ENCODE peak calls at places on chromosomes 1 and 21, in ten cellular contexts. One of them, this sample, is unnamed.

GRCh38 chr1:15141933-15142647 is 11.5 kb upstream of the TMEM51 start:
- DNase-seq in GM06990: no peak
- DNase-seq in esophagus muscularis mucosa: no peak
- DNase-seq in Peyer's patch: no peak
- DNase-seq in aorta: no peak
- DNase-seq in lower leg skin: no peak
- DNase-seq in dorsolateral prefrontal cortex: no peak
- DNase-seq in cardiac muscle cell: no peak
- DNase-seq in DND-41: no peak
- DNase-seq in psoas muscle: no peak
- DNase-seq in this sample: no peak

GRCh38 chr1:232709339-232709738 is 79.4 kb upstream of the SIPA1L2 start:
- DNase-seq in aorta: no peak
- DNase-seq in lower leg skin: no peak
- DNase-seq in dorsolateral prefrontal cortex: no peak
- DNase-seq in cardiac muscle cell: no peak
- DNase-seq in esophagus muscularis mucosa: no peak
- DNase-seq in GM06990: no peak
- DNase-seq in Peyer's patch: no peak
- DNase-seq in psoas muscle: no peak
- DNase-seq in DND-41: no peak
- DNase-seq in this sample: no peak

GRCh38 chr1:68975534-68975933 is 478.7 kb upstream of the DEPDC1 start:
- DNase-seq in DND-41: no peak
- DNase-seq in GM06990: no peak
- DNase-seq in lower leg skin: no peak
- DNase-seq in Peyer's patch: no peak
- DNase-seq in aorta: no peak
- DNase-seq in psoas muscle: no peak
- DNase-seq in esophagus muscularis mucosa: no peak
- DNase-seq in dorsolateral prefrontal cortex: no peak
- DNase-seq in cardiac muscle cell: no peak
- DNase-seq in this sample: no peak

GRCh38 chr1:223667484-223668182 is 2.1 kb upstream of the CAPN8 start:
- DNase-seq in Peyer's patch: no peak
- DNase-seq in GM06990: no peak
- DNase-seq in esophagus muscularis mucosa: no peak
- DNase-seq in DND-41: no peak
- DNase-seq in cardiac muscle cell: no peak
- DNase-seq in psoas muscle: no peak
- DNase-seq in aorta: no peak
- DNase-seq in lower leg skin: no peak
- DNase-seq in dorsolateral prefrontal cortex: no peak
- DNase-seq in this sample: no peak

GRCh38 chr1:150528196-150528595 is 12.6 kb downstream of the FALEC start:
- DNase-seq in aorta: no peak
- DNase-seq in Peyer's patch: no peak
- DNase-seq in cardiac muscle cell: no peak
- DNase-seq in dorsolateral prefrontal cortex: no peak
- DNase-seq in GM06990: no peak
- DNase-seq in DND-41: no peak
- DNase-seq in psoas muscle: no peak
- DNase-seq in lower leg skin: no peak
- DNase-seq in esophagus muscularis mucosa: no peak
- DNase-seq in this sample: no peak

GRCh38 chr1:28058168-28058567 is 30.2 kb downstream of the EYA3 start:
- DNase-seq in DND-41: no peak
- DNase-seq in GM06990: no peak
- DNase-seq in lower leg skin: no peak
- DNase-seq in aorta: no peak
- DNase-seq in cardiac muscle cell: no peak
- DNase-seq in esophagus muscularis mucosa: no peak
- DNase-seq in Peyer's patch: no peak
- DNase-seq in psoas muscle: no peak
- DNase-seq in dorsolateral prefrontal cortex: no peak
- DNase-seq in this sample: no peak

GRCh38 chr1:38525343-38525948 is 334.1 kb downstream of the RRAGC start:
- DNase-seq in esophagus muscularis mucosa: no peak
- DNase-seq in cardiac muscle cell: no peak
- DNase-seq in GM06990: no peak
- DNase-seq in lower leg skin: no peak
- DNase-seq in dorsolateral prefrontal cortex: no peak
- DNase-seq in DND-41: no peak
- DNase-seq in Peyer's patch: no peak
- DNase-seq in psoas muscle: no peak
- DNase-seq in aorta: no peak
- DNase-seq in this sample: no peak

GRCh38 chr1:55381983-55382382 is 166.8 kb upstream of the USP24 start:
- DNase-seq in psoas muscle: no peak
- DNase-seq in cardiac muscle cell: no peak
- DNase-seq in lower leg skin: no peak
- DNase-seq in dorsolateral prefrontal cortex: no peak
- DNase-seq in Peyer's patch: no peak
- DNase-seq in GM06990: no peak
- DNase-seq in aorta: no peak
- DNase-seq in esophagus muscularis mucosa: peak
- DNase-seq in DND-41: no peak
- DNase-seq in this sample: no peak

GRCh38 chr1:26289158-26290059 is 9.5 kb downstream of the SH3BGRL3 start:
- DNase-seq in lower leg skin: no peak
- DNase-seq in DND-41: peak
- DNase-seq in aorta: no peak
- DNase-seq in cardiac muscle cell: no peak
- DNase-seq in dorsolateral prefrontal cortex: peak
- DNase-seq in esophagus muscularis mucosa: no peak
- DNase-seq in psoas muscle: peak
- DNase-seq in GM06990: peak
- DNase-seq in Peyer's patch: peak
- DNase-seq in this sample: no peak

GRCh38 chr1:6198646-6199297 is 623 bp downstream of the RPL22 start:
- DNase-seq in Peyer's patch: no peak
- DNase-seq in esophagus muscularis mucosa: no peak
- DNase-seq in aorta: no peak
- DNase-seq in cardiac muscle cell: no peak
- DNase-seq in DND-41: peak
- DNase-seq in GM06990: no peak
- DNase-seq in psoas muscle: no peak
- DNase-seq in lower leg skin: no peak
- DNase-seq in dorsolateral prefrontal cortex: no peak
- DNase-seq in this sample: no peak

GRCh38 chr1:3911521-3911845 is 11.4 kb upstream of the C1orf174 start:
- DNase-seq in dorsolateral prefrontal cortex: no peak
- DNase-seq in Peyer's patch: no peak
- DNase-seq in psoas muscle: no peak
- DNase-seq in lower leg skin: no peak
- DNase-seq in cardiac muscle cell: no peak
- DNase-seq in esophagus muscularis mucosa: no peak
- DNase-seq in aorta: no peak
- DNase-seq in GM06990: no peak
- DNase-seq in DND-41: no peak
- DNase-seq in this sample: no peak

GRCh38 chr21:41207401-41208388 is 39.7 kb downstream of the BACE2 start:
- DNase-seq in Peyer's patch: no peak
- DNase-seq in esophagus muscularis mucosa: no peak
- DNase-seq in dorsolateral prefrontal cortex: peak
- DNase-seq in psoas muscle: peak
- DNase-seq in GM06990: no peak
- DNase-seq in lower leg skin: no peak
- DNase-seq in aorta: peak
- DNase-seq in DND-41: no peak
- DNase-seq in cardiac muscle cell: peak
- DNase-seq in this sample: no peak

DNA sequence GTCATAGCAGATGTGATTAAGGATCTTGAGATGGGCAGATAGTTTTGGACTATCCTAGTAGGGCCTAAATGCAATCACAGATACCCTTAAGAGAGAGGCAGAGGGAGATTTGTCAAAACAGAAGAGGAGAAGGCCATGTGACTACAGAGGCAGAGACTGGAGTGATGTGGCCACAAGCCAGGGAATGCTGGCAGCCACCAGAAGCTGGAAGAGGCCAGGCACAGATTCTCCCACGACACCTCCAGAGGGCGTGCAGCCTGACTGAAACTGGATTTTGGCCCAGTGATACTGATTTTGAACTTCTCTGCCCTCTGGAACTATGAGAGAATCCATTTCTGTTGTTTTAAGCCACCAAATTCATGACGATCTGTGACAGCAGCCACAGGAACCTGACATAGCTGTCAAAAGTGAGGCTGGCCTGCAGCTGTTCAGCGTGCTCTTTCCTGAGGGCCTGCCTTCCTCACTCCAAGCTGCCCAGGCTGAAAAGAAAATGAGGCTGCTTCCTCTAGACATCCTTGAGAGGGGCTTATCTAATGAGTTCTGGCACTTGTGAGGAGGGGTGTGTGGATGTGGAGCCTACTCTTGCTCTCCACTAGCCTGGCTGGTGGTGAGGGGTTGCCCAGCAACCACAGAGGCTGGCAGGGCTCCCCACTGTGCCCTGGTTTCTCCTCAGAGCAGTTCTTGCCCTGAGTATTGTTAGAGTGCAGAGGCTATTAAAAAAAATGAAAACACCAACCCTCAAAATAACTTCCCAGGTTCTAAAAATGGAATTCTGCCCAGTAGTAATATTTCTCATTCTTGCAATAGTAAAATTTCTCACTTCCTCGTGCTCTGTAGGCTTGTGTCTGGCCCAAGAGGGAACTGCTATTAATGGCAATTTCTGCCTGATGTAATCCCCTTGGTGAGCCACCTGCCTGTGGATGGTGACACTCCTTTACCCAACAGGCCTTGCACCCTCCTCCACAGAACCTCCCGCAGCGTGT is 52.4 kb upstream of the EPS8L3 start:
- DNase-seq in DND-41: peak
- DNase-seq in dorsolateral prefrontal cortex: no peak
- DNase-seq in GM06990: peak
- DNase-seq in cardiac muscle cell: no peak
- DNase-seq in psoas muscle: no peak
- DNase-seq in aorta: no peak
- DNase-seq in Peyer's patch: no peak
- DNase-seq in esophagus muscularis mucosa: no peak
- DNase-seq in lower leg skin: peak
- DNase-seq in this sample: no peak
- H3K4me3 ChIP-seq in DND-41: no peak
- H3K4me3 ChIP-seq in dorsolateral prefrontal cortex: no peak
- H3K4me3 ChIP-seq in GM06990: no peak
- H3K4me3 ChIP-seq in cardiac muscle cell: no peak
- H3K4me3 ChIP-seq in psoas muscle: no peak
- H3K4me3 ChIP-seq in aorta: no peak
- H3K4me3 ChIP-seq in Peyer's patch: no peak
- H3K4me3 ChIP-seq in esophagus muscularis mucosa: no peak
- H3K4me3 ChIP-seq in lower leg skin: no peak
- H3K4me3 ChIP-seq in this sample: no peak

DNA sequence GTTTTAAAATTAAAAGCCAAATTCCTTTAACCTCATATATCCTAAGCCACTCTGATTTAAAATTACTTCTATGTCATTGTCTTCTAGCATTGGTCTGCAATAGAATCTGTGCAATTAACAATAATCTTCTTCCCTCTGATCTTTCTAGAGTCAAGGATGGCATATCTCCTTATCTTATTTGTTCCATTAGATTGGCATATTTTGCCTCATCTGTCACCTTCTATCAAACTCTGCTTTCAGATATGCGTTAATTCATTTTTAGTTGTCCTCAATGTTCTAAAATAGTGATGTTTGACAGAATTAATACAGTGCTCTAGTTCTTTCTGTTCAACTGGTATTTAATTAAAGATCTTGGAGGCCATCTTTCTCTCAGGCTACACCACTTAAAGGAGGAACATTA is 3.1 kb downstream of the NRIP1 start:
- DNase-seq in dorsolateral prefrontal cortex: no peak
- DNase-seq in GM06990: no peak
- DNase-seq in lower leg skin: no peak
- DNase-seq in DND-41: no peak
- DNase-seq in esophagus muscularis mucosa: no peak
- DNase-seq in Peyer's patch: no peak
- DNase-seq in cardiac muscle cell: no peak
- DNase-seq in psoas muscle: no peak
- DNase-seq in aorta: no peak
- DNase-seq in this sample: no peak
- H3K4me3 ChIP-seq in dorsolateral prefrontal cortex: no peak
- H3K4me3 ChIP-seq in GM06990: no peak
- H3K4me3 ChIP-seq in lower leg skin: no peak
- H3K4me3 ChIP-seq in DND-41: no peak
- H3K4me3 ChIP-seq in esophagus muscularis mucosa: no peak
- H3K4me3 ChIP-seq in Peyer's patch: peak
- H3K4me3 ChIP-seq in cardiac muscle cell: no peak
- H3K4me3 ChIP-seq in psoas muscle: peak
- H3K4me3 ChIP-seq in aorta: no peak
- H3K4me3 ChIP-seq in this sample: no peak

GRCh38 chr1:236144446-236145150 is 2.3 kb downstream of the GPR137B start:
- DNase-seq in GM06990: no peak
- DNase-seq in esophagus muscularis mucosa: no peak
- DNase-seq in psoas muscle: no peak
- DNase-seq in Peyer's patch: no peak
- DNase-seq in DND-41: no peak
- DNase-seq in lower leg skin: no peak
- DNase-seq in aorta: no peak
- DNase-seq in cardiac muscle cell: no peak
- DNase-seq in dorsolateral prefrontal cortex: no peak
- DNase-seq in this sample: no peak
- H3K4me3 ChIP-seq in GM06990: peak
- H3K4me3 ChIP-seq in esophagus muscularis mucosa: peak
- H3K4me3 ChIP-seq in psoas muscle: no peak
- H3K4me3 ChIP-seq in Peyer's patch: peak
- H3K4me3 ChIP-seq in DND-41: no peak
- H3K4me3 ChIP-seq in lower leg skin: no peak
- H3K4me3 ChIP-seq in aorta: no peak
- H3K4me3 ChIP-seq in cardiac muscle cell: no peak
- H3K4me3 ChIP-seq in dorsolateral prefrontal cortex: peak
- H3K4me3 ChIP-seq in this sample: peak

DNA sequence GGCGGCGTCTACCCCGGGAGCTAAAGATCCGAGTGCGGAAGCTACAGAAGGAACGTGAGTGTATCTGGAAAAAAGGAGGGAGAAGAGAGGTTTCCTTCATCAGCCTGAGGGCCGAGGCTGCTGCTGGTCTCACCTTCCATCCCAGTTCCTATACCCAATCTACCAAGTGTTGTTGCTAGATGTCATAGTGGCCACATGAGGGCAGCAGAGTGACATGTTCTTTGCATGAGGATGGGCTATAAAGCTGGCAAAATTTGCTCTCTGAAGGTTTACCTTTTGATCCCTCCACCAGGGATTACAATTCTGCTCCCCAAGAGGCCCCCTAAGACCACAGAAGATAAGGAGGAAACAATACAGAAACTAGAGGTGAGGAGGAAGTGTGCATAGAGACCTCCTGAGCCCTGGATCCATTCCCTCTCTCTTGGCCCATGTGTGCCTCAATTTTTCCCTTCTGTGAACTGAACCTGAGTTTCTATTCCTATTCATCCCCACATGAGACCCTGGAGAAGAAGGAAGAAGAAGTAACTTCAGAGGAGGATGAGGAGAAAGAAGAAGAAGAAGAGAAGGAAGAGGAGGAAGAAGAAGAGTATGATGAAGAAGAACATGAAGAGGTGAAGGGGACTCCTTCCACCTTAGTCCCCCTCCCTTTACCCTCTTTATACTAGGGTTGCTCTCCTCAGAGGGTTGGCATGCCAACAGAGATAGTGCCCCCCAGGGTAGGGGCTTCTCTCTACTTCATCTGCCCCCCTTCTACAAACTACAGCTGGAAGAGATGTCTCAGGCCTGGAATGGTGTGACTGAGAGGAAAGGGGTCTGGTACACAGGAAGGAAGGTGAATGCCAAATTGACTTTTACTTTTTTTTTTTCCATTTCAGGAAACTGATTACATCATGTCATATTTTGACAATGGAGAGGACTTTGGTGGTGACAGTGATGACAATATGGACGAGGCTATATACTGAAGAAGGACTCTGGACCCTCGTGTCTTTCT is 13.3 kb downstream of the POLR3GL start:
- DNase-seq in cardiac muscle cell: peak
- DNase-seq in dorsolateral prefrontal cortex: peak
- DNase-seq in psoas muscle: peak
- DNase-seq in aorta: peak
- DNase-seq in Peyer's patch: peak
- DNase-seq in lower leg skin: peak
- DNase-seq in DND-41: peak
- DNase-seq in esophagus muscularis mucosa: peak
- DNase-seq in GM06990: peak
- DNase-seq in this sample: peak
- H3K4me3 ChIP-seq in cardiac muscle cell: no peak
- H3K4me3 ChIP-seq in dorsolateral prefrontal cortex: no peak
- H3K4me3 ChIP-seq in psoas muscle: peak
- H3K4me3 ChIP-seq in aorta: no peak
- H3K4me3 ChIP-seq in Peyer's patch: no peak
- H3K4me3 ChIP-seq in lower leg skin: no peak
- H3K4me3 ChIP-seq in DND-41: no peak
- H3K4me3 ChIP-seq in esophagus muscularis mucosa: peak
- H3K4me3 ChIP-seq in GM06990: no peak
- H3K4me3 ChIP-seq in this sample: peak